ENCODE peak calls at places on chromosomes 12 and 14, in five cellular contexts. One of them, this sample, is unnamed.

GRCh38 chr14:93318927-93319326 is 13.9 kb downstream of the BTBD7 start:
- DNase-seq in body of pancreas: no peak
- DNase-seq in astrocyte: peak
- DNase-seq in heart left ventricle: no peak
- DNase-seq in A673: no peak
- DNase-seq in this sample: no peak

GRCh38 chr12:27972721-27973120 is at the start of gene PTHLH:
- DNase-seq in A673: no peak
- DNase-seq in body of pancreas: no peak
- DNase-seq in astrocyte: no peak
- DNase-seq in heart left ventricle: no peak
- DNase-seq in this sample: no peak

GRCh38 chr14:86532219-86532618 is 1002.3 kb downstream of the FLRT2 start:
- DNase-seq in astrocyte: peak
- DNase-seq in body of pancreas: peak
- DNase-seq in heart left ventricle: no peak
- DNase-seq in A673: no peak
- DNase-seq in this sample: no peak

GRCh38 chr12:110007874-110008273 is 8.6 kb downstream of the ANKRD13A start:
- DNase-seq in body of pancreas: no peak
- DNase-seq in heart left ventricle: no peak
- DNase-seq in astrocyte: no peak
- DNase-seq in A673: no peak
- DNase-seq in this sample: no peak

GRCh38 chr12:64737539-64737938 is 21.7 kb downstream of the GNS start:
- DNase-seq in astrocyte: no peak
- DNase-seq in A673: no peak
- DNase-seq in body of pancreas: no peak
- DNase-seq in heart left ventricle: no peak
- DNase-seq in this sample: no peak

GRCh38 chr12:122159879-122160278 is 14.1 kb downstream of the IL31 start:
- DNase-seq in body of pancreas: no peak
- DNase-seq in A673: no peak
- DNase-seq in heart left ventricle: no peak
- DNase-seq in astrocyte: no peak
- DNase-seq in this sample: no peak

GRCh38 chr12:114671321-114671663 is 12.7 kb downstream of the TBX3 start:
- DNase-seq in heart left ventricle: no peak
- DNase-seq in body of pancreas: no peak
- DNase-seq in A673: no peak
- DNase-seq in astrocyte: no peak
- DNase-seq in this sample: no peak

GRCh38 chr14:42214981-42215491 is 608.4 kb downstream of the LRFN5 start:
- DNase-seq in heart left ventricle: no peak
- DNase-seq in A673: no peak
- DNase-seq in astrocyte: peak
- DNase-seq in body of pancreas: no peak
- DNase-seq in this sample: no peak

GRCh38 chr12:86647800-86648199 is 391.6 kb upstream of the MGAT4C start:
- DNase-seq in body of pancreas: no peak
- DNase-seq in A673: no peak
- DNase-seq in heart left ventricle: no peak
- DNase-seq in astrocyte: no peak
- DNase-seq in this sample: no peak

GRCh38 chr12:75876843-75877587 is 154.6 kb downstream of the PHLDA1 start:
- DNase-seq in A673: no peak
- DNase-seq in heart left ventricle: no peak
- DNase-seq in astrocyte: no peak
- DNase-seq in body of pancreas: no peak
- DNase-seq in this sample: no peak

GRCh38 chr14:102573591-102574046 is 18.8 kb upstream of the RCOR1 start:
- DNase-seq in astrocyte: no peak
- DNase-seq in body of pancreas: no peak
- DNase-seq in heart left ventricle: no peak
- DNase-seq in A673: no peak
- DNase-seq in this sample: no peak

GRCh38 chr12:124401563-124402180 is 106.8 kb downstream of the RFLNA start:
- DNase-seq in A673: no peak
- DNase-seq in body of pancreas: no peak
- DNase-seq in heart left ventricle: no peak
- DNase-seq in astrocyte: no peak
- DNase-seq in this sample: no peak

GRCh38 chr14:53751650-53752049 is 205.0 kb downstream of the BMP4 start:
- DNase-seq in astrocyte: no peak
- DNase-seq in A673: no peak
- DNase-seq in body of pancreas: no peak
- DNase-seq in heart left ventricle: peak
- DNase-seq in this sample: no peak

GRCh38 chr12:42568952-42569916 is 20.3 kb downstream of the PRICKLE1 start:
- DNase-seq in astrocyte: peak
- DNase-seq in heart left ventricle: no peak
- DNase-seq in body of pancreas: peak
- DNase-seq in A673: peak
- DNase-seq in this sample: no peak

GRCh38 chr14:100045687-100046344 is 19.4 kb upstream of the EVL start:
- DNase-seq in body of pancreas: no peak
- DNase-seq in heart left ventricle: no peak
- DNase-seq in astrocyte: peak
- DNase-seq in A673: no peak
- DNase-seq in this sample: no peak

GRCh38 chr12:6946920-6947374 is 3.1 kb downstream of the C12orf57 start:
- DNase-seq in A673: no peak
- DNase-seq in heart left ventricle: no peak
- DNase-seq in body of pancreas: no peak
- DNase-seq in astrocyte: no peak
- DNase-seq in this sample: no peak

GRCh38 chr12:6944381-6945186 is 762 bp downstream of the C12orf57 start:
- DNase-seq in body of pancreas: peak
- DNase-seq in A673: peak
- DNase-seq in astrocyte: peak
- DNase-seq in heart left ventricle: peak
- DNase-seq in this sample: peak

GRCh38 chr12:6943719-6944380 is at the start of the genes C12orf57 and RNU7-1:
- DNase-seq in A673: peak
- DNase-seq in astrocyte: peak
- DNase-seq in heart left ventricle: peak
- DNase-seq in body of pancreas: peak
- DNase-seq in this sample: peak

GRCh38 chr12:6946033-6946919 is 2.5 kb downstream of the C12orf57 start:
- DNase-seq in astrocyte: no peak
- DNase-seq in body of pancreas: peak
- DNase-seq in heart left ventricle: no peak
- DNase-seq in A673: no peak
- DNase-seq in this sample: no peak

DNA sequence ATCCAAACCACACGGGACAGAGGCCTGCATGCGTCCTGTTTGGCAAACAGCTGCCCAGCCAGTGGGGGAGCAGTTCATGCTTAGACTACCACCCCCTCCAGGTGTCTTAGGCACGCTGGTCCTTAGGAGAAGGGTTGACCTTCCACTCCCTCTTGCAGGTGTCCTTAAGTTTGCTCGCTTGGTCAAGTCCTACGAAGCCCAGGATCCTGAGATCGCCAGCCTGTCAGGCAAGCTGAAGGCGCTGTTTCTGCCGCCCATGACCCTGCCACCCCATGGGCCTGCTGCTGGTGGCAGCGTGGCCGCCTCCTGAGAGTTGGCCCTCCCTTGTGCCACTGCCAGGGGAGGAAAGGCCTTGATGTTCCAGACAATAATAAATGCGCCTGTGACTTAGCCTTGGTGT is 1.8 kb downstream of the C12orf57 start:
- DNase-seq in A673: no peak
- DNase-seq in body of pancreas: no peak
- DNase-seq in heart left ventricle: no peak
- DNase-seq in astrocyte: no peak
- DNase-seq in this sample: no peak
- H3K4me3 ChIP-seq in A673: no peak
- H3K4me3 ChIP-seq in body of pancreas: no peak
- H3K4me3 ChIP-seq in heart left ventricle: no peak
- H3K4me3 ChIP-seq in astrocyte: no peak
- H3K4me3 ChIP-seq in this sample: no peak

DNA sequence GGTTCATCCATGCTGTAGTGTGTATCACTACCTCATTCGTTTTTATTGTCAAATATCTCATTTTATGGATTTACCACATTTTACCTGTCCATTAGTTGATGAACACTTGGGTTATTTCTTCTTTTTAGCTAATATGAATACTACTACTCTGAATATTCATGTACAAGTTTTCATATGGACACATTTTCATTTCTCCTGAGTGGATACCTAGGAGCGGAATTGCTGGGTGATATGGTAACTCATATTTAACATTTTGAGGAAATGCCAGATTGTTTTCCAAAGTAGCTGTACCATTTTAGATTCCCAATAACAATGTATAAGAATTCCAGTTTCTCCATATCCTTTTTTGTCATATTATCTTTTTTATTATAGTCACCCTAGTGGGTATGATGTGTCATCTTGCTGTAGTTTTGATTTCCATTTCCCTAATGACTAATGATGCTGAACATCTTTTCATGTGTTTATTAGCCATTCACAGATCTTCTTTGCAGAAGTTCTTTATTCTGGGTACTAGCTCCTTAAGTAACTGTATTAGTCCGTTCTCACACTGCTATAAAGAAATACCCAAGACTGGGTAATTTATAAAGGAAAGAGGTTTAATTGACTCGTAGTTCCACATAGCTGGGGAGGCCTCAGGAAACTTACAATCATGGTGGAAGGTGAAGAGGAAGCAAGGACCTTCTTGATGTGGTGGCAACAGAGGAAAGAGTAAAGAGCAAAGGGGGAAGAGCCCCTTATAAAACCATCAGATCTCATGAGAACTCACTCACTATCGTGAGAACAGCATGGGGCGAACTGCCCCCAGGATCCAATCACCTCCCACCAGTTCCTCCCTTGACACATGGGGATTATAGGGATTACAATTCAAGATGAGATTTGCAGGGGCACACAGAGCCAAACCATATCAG is 11.9 kb downstream of the NRDE2 start:
- DNase-seq in astrocyte: no peak
- DNase-seq in A673: no peak
- DNase-seq in heart left ventricle: no peak
- DNase-seq in body of pancreas: no peak
- DNase-seq in this sample: no peak
- H3K27ac ChIP-seq in astrocyte: no peak
- H3K27ac ChIP-seq in A673: no peak
- H3K27ac ChIP-seq in heart left ventricle: no peak
- H3K27ac ChIP-seq in body of pancreas: no peak
- H3K27ac ChIP-seq in this sample: no peak

GRCh38 chr12:90953956-90954421 is 987 bp downstream of the CCER1 start:
- DNase-seq in heart left ventricle: no peak
- DNase-seq in A673: peak
- DNase-seq in astrocyte: no peak
- DNase-seq in body of pancreas: no peak
- DNase-seq in this sample: no peak
- TF ChIP-seq CTCF in heart left ventricle: no peak
- TF ChIP-seq CTCF in A673: peak
- TF ChIP-seq CTCF in astrocyte: no peak
- TF ChIP-seq CTCF in body of pancreas: no peak
- TF ChIP-seq CTCF in this sample: no peak

DNA sequence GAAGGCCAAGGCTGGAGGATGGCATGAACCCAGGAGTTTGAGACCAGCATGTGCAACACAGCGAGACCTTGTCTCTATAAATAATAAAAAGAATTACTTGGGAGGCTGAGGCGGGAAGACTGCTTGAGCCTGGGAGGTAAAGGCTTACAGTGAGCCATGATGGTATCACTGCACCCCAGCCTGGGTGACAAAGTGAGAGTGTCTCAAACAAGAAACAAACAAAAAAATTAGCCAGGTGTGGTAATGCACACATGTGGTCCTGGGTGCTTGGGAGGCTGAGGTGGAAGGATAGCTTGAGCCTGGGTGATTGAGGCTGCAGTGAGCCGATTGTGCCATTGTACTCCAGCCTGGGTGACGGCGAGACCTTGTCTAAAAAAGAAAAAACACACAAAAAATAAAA is 1.7 kb upstream of the GPRC5A start:
- DNase-seq in body of pancreas: no peak
- DNase-seq in heart left ventricle: no peak
- DNase-seq in A673: no peak
- DNase-seq in astrocyte: no peak
- DNase-seq in this sample: no peak
- H3K4me3 ChIP-seq in body of pancreas: no peak
- H3K4me3 ChIP-seq in heart left ventricle: no peak
- H3K4me3 ChIP-seq in A673: no peak
- H3K4me3 ChIP-seq in astrocyte: no peak
- H3K4me3 ChIP-seq in this sample: no peak

GRCh38 chr12:22333751-22334695 is 484 bp downstream of the ST8SIA1 start:
- DNase-seq in A673: no peak
- DNase-seq in heart left ventricle: no peak
- DNase-seq in body of pancreas: no peak
- DNase-seq in astrocyte: no peak
- DNase-seq in this sample: peak

GRCh38 chr12:22332191-22332590 is 2.3 kb downstream of the ST8SIA1 start:
- DNase-seq in heart left ventricle: no peak
- DNase-seq in body of pancreas: no peak
- DNase-seq in A673: no peak
- DNase-seq in astrocyte: no peak
- DNase-seq in this sample: no peak

GRCh38 chr12:22339691-22340090 is 5.2 kb upstream of the ST8SIA1 start:
- DNase-seq in body of pancreas: no peak
- DNase-seq in astrocyte: no peak
- DNase-seq in heart left ventricle: no peak
- DNase-seq in A673: no peak
- DNase-seq in this sample: no peak

GRCh38 chr12:22333186-22333745 is 1.2 kb downstream of the ST8SIA1 start:
- DNase-seq in heart left ventricle: no peak
- DNase-seq in A673: no peak
- DNase-seq in astrocyte: peak
- DNase-seq in body of pancreas: no peak
- DNase-seq in this sample: no peak

GRCh38 chr12:22334696-22335290 is at the start of gene ST8SIA1:
- DNase-seq in A673: peak
- DNase-seq in astrocyte: no peak
- DNase-seq in heart left ventricle: peak
- DNase-seq in body of pancreas: peak
- DNase-seq in this sample: no peak
- H3K27ac ChIP-seq in A673: no peak
- H3K27ac ChIP-seq in astrocyte: no peak
- H3K27ac ChIP-seq in heart left ventricle: peak
- H3K27ac ChIP-seq in body of pancreas: no peak
- H3K27ac ChIP-seq in this sample: peak

This sample was measured in dorsolateral prefrontal cortex.